ENCODE peak calls at places on chromosomes 1 and 21, in six cellular contexts. I is trophoblast cell, X is IMR-90, N is neuronal stem cell, G is mesenchymal stem cell, B is H1. C is an unnamed sample.

GRCh38 chr1:9443913-9444445 is 95.3 kb upstream of the SLC25A33 start:
- DNase-seq in I (peak; percentile 97), X (peak; percentile 76), N (no peak), G (peak; percentile 96), B (no peak), C (no peak)

GRCh38 chr1:113930499-113931161 is 1.5 kb downstream of the HIPK1 start:
- DNase-seq in I (peak; percentile 61), X (peak; percentile 83), N (peak; percentile 32), G (peak; percentile 97), B (no peak), C (peak; percentile 72)

GRCh38 chr1:90717665-90718410 is 736 bp upstream of the BARHL2 start:
- DNase-seq in I (no peak), X (peak; percentile 5), N (no peak), G (peak; percentile 24), B (peak; percentile 83), C (peak; percentile 73)

GRCh38 chr1:216531308-216532239 is 108.3 kb upstream of the USH2A start:
- DNase-seq in I (no peak), X (peak; percentile 41), N (no peak), G (peak; percentile 45), B (no peak), C (no peak)

GRCh38 chr1:47881505-47882442 is 115.4 kb downstream of the TRABD2B start:
- DNase-seq in I (no peak), X (peak; percentile 33), N (no peak), G (peak; percentile 38), B (no peak), C (no peak)

GRCh38 chr1:167173516-167174184 is 47.0 kb upstream of the POU2F1 start:
- DNase-seq in I (no peak), X (no peak), N (no peak), G (peak; percentile 50), B (no peak), C (peak; percentile 82)

GRCh38 chr1:57835620-57836019 is 411.8 kb upstream of the DAB1 start:
- DNase-seq in I (no peak), X (no peak), N (no peak), G (no peak), B (no peak), C (peak; percentile 72)

GRCh38 chr1:226642421-226642820 is 93.9 kb downstream of the STUM start:
- DNase-seq in I (no peak), X (no peak), N (no peak), G (no peak), B (no peak), C (no peak)

GRCh38 chr1:97137862-97138514 is 416.4 kb downstream of the PTBP2 start:
- DNase-seq in I (no peak), X (peak; percentile 78), N (peak; percentile 20), G (peak; percentile 73), B (no peak), C (peak; percentile 75)

GRCh38 chr1:17109897-17110554 is 9.2 kb downstream of the PADI2 start:
- DNase-seq in I (no peak), X (no peak), N (no peak), G (no peak), B (no peak), C (no peak)

GRCh38 chr1:229156819-229157218 is 114.1 kb upstream of the RAB4A start:
- DNase-seq in I (no peak), X (no peak), N (no peak), G (peak; percentile 32), B (no peak), C (peak; percentile 75)

GRCh38 chr21:21631961-21632360 is 633.8 kb downstream of the NCAM2 start:
- DNase-seq in I (no peak), X (peak; percentile 17), N (no peak), G (no peak), B (no peak), C (no peak)

GRCh38 chr1:213623103-213623581 is 364.6 kb upstream of the PROX1 start:
- DNase-seq in I (no peak), X (no peak), N (no peak), G (no peak), B (no peak), C (no peak)

GRCh38 chr1:172185206-172185605 is 235.3 kb upstream of the C1orf105 start:
- DNase-seq in I (no peak), X (peak; percentile 34), N (no peak), G (peak; percentile 15), B (no peak), C (no peak)

GRCh38 chr1:245673920-245674414 is 519.2 kb downstream of the KIF26B start:
- DNase-seq in I (no peak), X (peak; percentile 60), N (no peak), G (peak; percentile 52), B (no peak), C (no peak)

GRCh38 chr1:228416217-228416971 is at the start of gene TRIM17:
- DNase-seq in I (no peak), X (no peak), N (peak; percentile 69), G (peak; percentile 50), B (peak; percentile 89), C (peak; percentile 91)

GRCh38 chr21:44695641-44696040 is 1.3 kb upstream of the KRTAP10-12 start:
- DNase-seq in I (no peak), X (no peak), N (no peak), G (no peak), B (no peak), C (no peak)

GRCh38 chr1:16173447-16174260 is 17.8 kb upstream of the EPHA2 start:
- DNase-seq in I (peak; percentile 58), X (peak; percentile 50), N (no peak), G (peak; percentile 76), B (no peak), C (peak; percentile 83)

GRCh38 chr1:169110265-169110664 is 3.8 kb downstream of the ATP1B1 start:
- DNase-seq in I (no peak), X (no peak), N (no peak), G (peak; percentile 38), B (no peak), C (peak; percentile 50)

GRCh38 chr1:67749844-67750689 is 65.1 kb downstream of the GADD45A start:
- DNase-seq in I (peak; percentile 35), X (peak; percentile 83), N (no peak), G (peak; percentile 92), B (no peak), C (peak; percentile 83)

GRCh38 chr1:187442590-187442989 is 613.8 kb downstream of the PLA2G4A start:
- DNase-seq in I (no peak), X (no peak), N (no peak), G (no peak), B (no peak), C (no peak)
- H2BK5ac ChIP-seq in I (no peak overlapping the region), X (no peak overlapping the region), N (no peak overlapping the region), G (no peak overlapping the region), B (no peak overlapping the region), C (no peak overlapping the region)

GRCh38 chr21:26495283-26495849 is 77.7 kb downstream of the CYYR1 start:
- DNase-seq in I (no peak), X (no peak), N (no peak), G (no peak), B (no peak), C (no peak)

GRCh38 chr21:26487981-26488480 is 85.1 kb downstream of the CYYR1 start:
- DNase-seq in I (no peak), X (no peak), N (no peak), G (no peak), B (no peak), C (no peak)

GRCh38 chr21:26489781-26490180 is 83.3 kb downstream of the CYYR1 start:
- DNase-seq in I (no peak), X (no peak), N (no peak), G (no peak), B (no peak), C (peak; percentile 21)

GRCh38 chr21:26491663-26492062 is 81.4 kb downstream of the CYYR1 start:
- DNase-seq in I (no peak), X (no peak), N (no peak), G (no peak), B (no peak), C (no peak)

GRCh38 chr21:26490771-26491170 is 82.3 kb downstream of the CYYR1 start:
- DNase-seq in I (no peak), X (no peak), N (peak; percentile 40), G (no peak), B (no peak), C (peak; percentile 73)
- H3K4me3 ChIP-seq in I (no peak overlapping the region), X (no peak overlapping the region), N (no peak overlapping the region), G (no peak overlapping the region), B (no peak overlapping the region), C (no peak overlapping the region)

GRCh38 chr1:40039245-40039756 is 1.2 kb upstream of the CAP1 start:
- DNase-seq in I (peak; percentile 24), X (peak; percentile 37), N (peak; percentile 4), G (peak; percentile 68), B (no peak), C (peak; percentile 40)
- H2BK5ac ChIP-seq in I (peak overlapping the region; percentile 53), X (peak overlapping the region; percentile 97), N (no peak overlapping the region), G (peak overlapping the region; percentile 91), B (peak overlapping the region; percentile 98), C (peak overlapping the region; percentile 81)

GRCh38 chr1:244431166-244431565 is 20.5 kb downstream of the ADSS2 start:
- DNase-seq in I (no peak), X (no peak), N (no peak), G (no peak), B (no peak), C (no peak)

GRCh38 chr1:244435562-244436205 is 16.0 kb downstream of the ADSS2 start:
- DNase-seq in I (no peak), X (peak; percentile 71), N (no peak), G (peak; percentile 83), B (no peak), C (no peak)

GRCh38 chr1:244439391-244440032 is 12.2 kb downstream of the ADSS2 start:
- DNase-seq in I (no peak), X (no peak), N (no peak), G (no peak), B (no peak), C (peak; percentile 82)

GRCh38 chr1:244437108-244437507 is 14.6 kb downstream of the ADSS2 start:
- DNase-seq in I (no peak), X (peak; percentile 57), N (no peak), G (no peak), B (no peak), C (no peak)

GRCh38 chr1:244436336-244437102 is 15.2 kb downstream of the ADSS2 start:
- DNase-seq in I (peak; percentile 21), X (peak; percentile 80), N (no peak), G (peak; percentile 87), B (no peak), C (no peak)
- H3K4me3 ChIP-seq in I (no peak overlapping the region), X (no peak overlapping the region), N (no peak overlapping the region), G (peak overlapping the region; percentile 37), B (no peak overlapping the region), C (no peak overlapping the region)

DNA sequence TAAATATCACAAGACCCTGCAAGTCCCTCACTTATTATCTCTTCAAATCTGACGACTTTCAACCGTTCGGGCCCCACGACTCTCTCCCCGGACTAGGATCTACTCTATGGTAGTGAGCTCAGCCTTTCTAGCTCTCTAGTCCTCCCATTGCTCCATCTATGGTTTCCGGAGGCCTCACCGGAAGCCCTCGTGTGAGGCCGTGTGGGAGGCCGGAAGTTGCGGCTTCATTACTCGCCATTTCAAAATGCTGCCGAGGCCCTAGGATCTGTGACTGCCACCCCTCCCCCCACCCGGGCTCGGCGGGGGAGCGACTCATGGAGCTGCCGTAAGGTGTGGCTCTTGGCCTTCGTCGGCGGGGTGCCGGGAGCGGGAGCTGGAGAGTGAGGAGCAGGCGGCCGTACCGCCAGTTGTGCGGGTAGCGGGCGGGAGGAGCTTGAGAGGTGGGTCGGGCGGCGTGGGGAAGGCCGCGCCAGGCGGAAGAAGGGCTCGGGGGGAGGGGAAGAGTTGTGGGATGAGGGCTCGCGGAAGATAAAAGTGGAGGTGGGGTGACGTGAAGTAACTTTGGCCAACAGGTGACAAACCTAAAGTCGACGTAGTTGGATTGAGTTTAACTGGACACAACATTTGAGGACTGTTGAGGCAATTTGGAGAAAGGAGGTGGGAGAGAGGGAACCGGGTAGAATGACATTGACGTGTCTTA is at the start of gene MDM4:
- DNase-seq in I (peak; percentile 94), X (peak; percentile 97), N (peak; percentile 87), G (peak; percentile 98), B (peak; percentile 99), C (peak; percentile 99)
- H2BK5ac ChIP-seq in I (peak within 1 kb of the TSS; percentile 84), X (peak within 1 kb of the TSS; percentile 98), N (no peak within 1 kb of the TSS), G (peak within 1 kb of the TSS; percentile 86), B (peak within 1 kb of the TSS; percentile 94), C (peak within 1 kb of the TSS; percentile 96)

GRCh38 chr1:45806129-45806528 is 2.7 kb downstream of the MAST2 start:
- DNase-seq in I (no peak), X (no peak), N (no peak), G (no peak), B (no peak), C (no peak)
- H3K4me3 ChIP-seq in I (no peak overlapping the region), X (no peak overlapping the region), N (no peak overlapping the region), G (no peak overlapping the region), B (no peak overlapping the region), C (no peak overlapping the region)

C was measured in mesendoderm.